ENCODE peak calls at places on chromosome 14, in seven cellular contexts. One of them, this sample, is unnamed.

GRCh38 chr14:29243355-29243754 is 476.8 kb downstream of the FOXG1 start:
- DNase-seq in GM06990: no peak
- DNase-seq in mesothelial cell of epicardium: no peak
- DNase-seq in cardiac fibroblast: peak
- DNase-seq in MCF 10A: peak
- DNase-seq in BJ: no peak
- DNase-seq in activated B cell treated with CpG ODN at 0.5 μM for 24 hours: no peak
- DNase-seq in this sample: no peak

GRCh38 chr14:64176330-64176729 is 117.8 kb downstream of the ESR2 start:
- DNase-seq in GM06990: no peak
- DNase-seq in mesothelial cell of epicardium: no peak
- DNase-seq in cardiac fibroblast: no peak
- DNase-seq in MCF 10A: no peak
- DNase-seq in BJ: no peak
- DNase-seq in activated B cell treated with CpG ODN at 0.5 μM for 24 hours: no peak
- DNase-seq in this sample: no peak

GRCh38 chr14:100546051-100546443 is 41.2 kb downstream of the BEGAIN start:
- DNase-seq in GM06990: no peak
- DNase-seq in mesothelial cell of epicardium: no peak
- DNase-seq in cardiac fibroblast: no peak
- DNase-seq in MCF 10A: no peak
- DNase-seq in BJ: no peak
- DNase-seq in activated B cell treated with CpG ODN at 0.5 μM for 24 hours: no peak
- DNase-seq in this sample: peak

GRCh38 chr14:32381869-32382268 is 52.8 kb downstream of the AKAP6 start:
- DNase-seq in GM06990: no peak
- DNase-seq in mesothelial cell of epicardium: no peak
- DNase-seq in cardiac fibroblast: no peak
- DNase-seq in MCF 10A: no peak
- DNase-seq in BJ: no peak
- DNase-seq in activated B cell treated with CpG ODN at 0.5 μM for 24 hours: no peak
- DNase-seq in this sample: no peak

GRCh38 chr14:99829450-99829849 is 36.2 kb downstream of the EML1 start:
- DNase-seq in GM06990: no peak
- DNase-seq in mesothelial cell of epicardium: no peak
- DNase-seq in cardiac fibroblast: no peak
- DNase-seq in MCF 10A: no peak
- DNase-seq in BJ: no peak
- DNase-seq in activated B cell treated with CpG ODN at 0.5 μM for 24 hours: no peak
- DNase-seq in this sample: no peak

GRCh38 chr14:97571861-97572555 is 774.8 kb downstream of the VRK1 start:
- DNase-seq in GM06990: no peak
- DNase-seq in mesothelial cell of epicardium: no peak
- DNase-seq in cardiac fibroblast: no peak
- DNase-seq in MCF 10A: no peak
- DNase-seq in BJ: no peak
- DNase-seq in activated B cell treated with CpG ODN at 0.5 μM for 24 hours: no peak
- DNase-seq in this sample: no peak

GRCh38 chr14:53696217-53696965 is 260.2 kb downstream of the BMP4 start:
- DNase-seq in GM06990: no peak
- DNase-seq in mesothelial cell of epicardium: no peak
- DNase-seq in cardiac fibroblast: peak
- DNase-seq in MCF 10A: peak
- DNase-seq in BJ: no peak
- DNase-seq in activated B cell treated with CpG ODN at 0.5 μM for 24 hours: no peak
- DNase-seq in this sample: no peak

GRCh38 chr14:100769035-100769939 is 42.6 kb downstream of the DLK1 start:
- DNase-seq in GM06990: no peak
- DNase-seq in mesothelial cell of epicardium: no peak
- DNase-seq in cardiac fibroblast: no peak
- DNase-seq in MCF 10A: no peak
- DNase-seq in BJ: no peak
- DNase-seq in activated B cell treated with CpG ODN at 0.5 μM for 24 hours: no peak
- DNase-seq in this sample: no peak

GRCh38 chr14:74592476-74593191 is 19.4 kb downstream of the LTBP2 start:
- DNase-seq in GM06990: no peak
- DNase-seq in mesothelial cell of epicardium: no peak
- DNase-seq in cardiac fibroblast: no peak
- DNase-seq in MCF 10A: no peak
- DNase-seq in BJ: no peak
- DNase-seq in activated B cell treated with CpG ODN at 0.5 μM for 24 hours: peak
- DNase-seq in this sample: peak

GRCh38 chr14:65487783-65488578 is 75.5 kb downstream of the FUT8 start:
- DNase-seq in GM06990: peak
- DNase-seq in mesothelial cell of epicardium: no peak
- DNase-seq in cardiac fibroblast: no peak
- DNase-seq in MCF 10A: no peak
- DNase-seq in BJ: no peak
- DNase-seq in activated B cell treated with CpG ODN at 0.5 μM for 24 hours: no peak
- DNase-seq in this sample: no peak

GRCh38 chr14:67510836-67511235 is 22.3 kb upstream of the PLEKHH1 start:
- DNase-seq in GM06990: no peak
- DNase-seq in mesothelial cell of epicardium: no peak
- DNase-seq in cardiac fibroblast: no peak
- DNase-seq in MCF 10A: no peak
- DNase-seq in BJ: no peak
- DNase-seq in activated B cell treated with CpG ODN at 0.5 μM for 24 hours: no peak
- DNase-seq in this sample: no peak

GRCh38 chr14:104800600-104801283 is at the start of gene ZBTB42:
- DNase-seq in GM06990: peak
- DNase-seq in mesothelial cell of epicardium: peak
- DNase-seq in cardiac fibroblast: peak
- DNase-seq in MCF 10A: peak
- DNase-seq in BJ: no peak
- DNase-seq in activated B cell treated with CpG ODN at 0.5 μM for 24 hours: no peak
- DNase-seq in this sample: peak

GRCh38 chr14:39393289-39393688 is 38.9 kb downstream of the FBXO33 start:
- DNase-seq in GM06990: no peak
- DNase-seq in mesothelial cell of epicardium: no peak
- DNase-seq in cardiac fibroblast: no peak
- DNase-seq in MCF 10A: no peak
- DNase-seq in BJ: no peak
- DNase-seq in activated B cell treated with CpG ODN at 0.5 μM for 24 hours: no peak
- DNase-seq in this sample: no peak

GRCh38 chr14:57943541-57943940 is 77.6 kb upstream of the SLC35F4 start:
- DNase-seq in GM06990: no peak
- DNase-seq in mesothelial cell of epicardium: no peak
- DNase-seq in cardiac fibroblast: no peak
- DNase-seq in MCF 10A: no peak
- DNase-seq in BJ: no peak
- DNase-seq in activated B cell treated with CpG ODN at 0.5 μM for 24 hours: no peak
- DNase-seq in this sample: no peak

GRCh38 chr14:72104011-72104613 is 171.9 kb downstream of the RGS6 start:
- DNase-seq in GM06990: peak
- DNase-seq in mesothelial cell of epicardium: no peak
- DNase-seq in cardiac fibroblast: no peak
- DNase-seq in MCF 10A: peak
- DNase-seq in BJ: no peak
- DNase-seq in activated B cell treated with CpG ODN at 0.5 μM for 24 hours: no peak
- DNase-seq in this sample: peak

GRCh38 chr14:51996148-51996746 is 6.9 kb downstream of the RTRAF start:
- DNase-seq in GM06990: no peak
- DNase-seq in mesothelial cell of epicardium: no peak
- DNase-seq in cardiac fibroblast: peak
- DNase-seq in MCF 10A: peak
- DNase-seq in BJ: no peak
- DNase-seq in activated B cell treated with CpG ODN at 0.5 μM for 24 hours: no peak
- DNase-seq in this sample: no peak

GRCh38 chr14:37048666-37049071 is 123.7 kb downstream of the SLC25A21 start:
- DNase-seq in GM06990: no peak
- DNase-seq in mesothelial cell of epicardium: no peak
- DNase-seq in cardiac fibroblast: peak
- DNase-seq in MCF 10A: peak
- DNase-seq in BJ: no peak
- DNase-seq in activated B cell treated with CpG ODN at 0.5 μM for 24 hours: no peak
- DNase-seq in this sample: no peak

GRCh38 chr14:69138189-69138535 is 14.8 kb downstream of the DCAF5 start:
- DNase-seq in GM06990: no peak
- DNase-seq in mesothelial cell of epicardium: no peak
- DNase-seq in cardiac fibroblast: peak
- DNase-seq in MCF 10A: peak
- DNase-seq in BJ: no peak
- DNase-seq in activated B cell treated with CpG ODN at 0.5 μM for 24 hours: no peak
- DNase-seq in this sample: no peak

GRCh38 chr14:38252066-38252710 is 3.7 kb downstream of the CLEC14A start:
- DNase-seq in GM06990: no peak
- DNase-seq in mesothelial cell of epicardium: no peak
- DNase-seq in cardiac fibroblast: peak
- DNase-seq in MCF 10A: peak
- DNase-seq in BJ: no peak
- DNase-seq in activated B cell treated with CpG ODN at 0.5 μM for 24 hours: no peak
- DNase-seq in this sample: no peak

GRCh38 chr14:75283884-75284563 is 5.4 kb downstream of the FOS start:
- DNase-seq in GM06990: no peak
- DNase-seq in mesothelial cell of epicardium: no peak
- DNase-seq in cardiac fibroblast: peak
- DNase-seq in MCF 10A: no peak
- DNase-seq in BJ: no peak
- DNase-seq in activated B cell treated with CpG ODN at 0.5 μM for 24 hours: no peak
- DNase-seq in this sample: no peak

GRCh38 chr14:59869381-59870255 is 958 bp downstream of the RTN1 start:
- DNase-seq in GM06990: peak
- DNase-seq in mesothelial cell of epicardium: no peak
- DNase-seq in cardiac fibroblast: no peak
- DNase-seq in MCF 10A: no peak
- DNase-seq in BJ: no peak
- DNase-seq in activated B cell treated with CpG ODN at 0.5 μM for 24 hours: no peak
- DNase-seq in this sample: no peak

GRCh38 chr14:96039633-96040311 is 610 bp downstream of the C14orf132 start:
- DNase-seq in GM06990: no peak
- DNase-seq in mesothelial cell of epicardium: no peak
- DNase-seq in cardiac fibroblast: no peak
- DNase-seq in MCF 10A: no peak
- DNase-seq in BJ: no peak
- DNase-seq in activated B cell treated with CpG ODN at 0.5 μM for 24 hours: no peak
- DNase-seq in this sample: peak

GRCh38 chr14:62934439-62934838 is 110.8 kb downstream of the KCNH5 start:
- DNase-seq in GM06990: no peak
- DNase-seq in mesothelial cell of epicardium: no peak
- DNase-seq in cardiac fibroblast: no peak
- DNase-seq in MCF 10A: no peak
- DNase-seq in BJ: no peak
- DNase-seq in activated B cell treated with CpG ODN at 0.5 μM for 24 hours: no peak
- DNase-seq in this sample: no peak

GRCh38 chr14:100835278-100836052 is 9.5 kb downstream of the MEG3 start:
- DNase-seq in GM06990: no peak
- DNase-seq in mesothelial cell of epicardium: no peak
- DNase-seq in cardiac fibroblast: no peak
- DNase-seq in MCF 10A: no peak
- DNase-seq in BJ: no peak
- DNase-seq in activated B cell treated with CpG ODN at 0.5 μM for 24 hours: no peak
- DNase-seq in this sample: no peak

GRCh38 chr14:46322076-46322475 is 329.5 kb downstream of the RPL10L start:
- DNase-seq in GM06990: no peak
- DNase-seq in mesothelial cell of epicardium: no peak
- DNase-seq in cardiac fibroblast: no peak
- DNase-seq in MCF 10A: no peak
- DNase-seq in BJ: no peak
- DNase-seq in activated B cell treated with CpG ODN at 0.5 μM for 24 hours: no peak
- DNase-seq in this sample: no peak

DNA sequence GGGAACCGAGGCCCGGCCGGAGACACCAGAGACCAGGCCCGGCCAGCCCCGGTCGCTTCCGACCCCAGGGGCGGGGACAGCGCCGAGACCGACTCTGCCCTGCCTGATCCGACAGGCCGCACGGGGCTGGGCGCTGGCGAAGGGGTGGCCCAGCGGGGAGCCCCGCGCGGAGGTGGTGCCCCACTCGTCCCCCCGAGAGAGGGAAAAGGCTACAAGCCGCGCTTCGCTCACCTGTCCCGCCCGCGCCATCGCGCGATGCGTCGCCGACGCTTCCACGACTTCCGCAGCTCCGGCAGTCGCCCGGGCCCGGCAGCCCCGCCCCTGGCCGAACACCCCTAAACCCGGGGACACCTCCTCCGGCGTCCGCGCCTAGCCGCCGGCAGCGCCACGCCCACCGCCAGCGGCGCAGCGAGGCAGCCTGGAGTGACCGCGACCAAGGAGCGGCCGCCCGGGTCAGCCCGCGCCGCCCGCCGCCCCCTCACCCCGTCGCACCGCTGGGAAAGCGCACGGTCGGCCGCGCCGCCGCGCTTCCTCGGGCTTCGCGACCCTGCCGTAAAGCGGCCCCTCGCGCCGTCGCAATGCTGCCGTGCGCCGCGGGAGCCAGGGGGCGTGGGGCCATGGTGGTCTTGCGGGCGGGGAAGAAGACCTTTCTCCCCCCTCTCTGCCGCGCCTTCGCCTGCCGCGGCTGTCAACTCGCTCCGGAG is at the start of the genes BAG5 and COA8:
- DNase-seq in GM06990: peak
- DNase-seq in mesothelial cell of epicardium: peak
- DNase-seq in cardiac fibroblast: peak
- DNase-seq in MCF 10A: peak
- DNase-seq in BJ: no peak
- DNase-seq in activated B cell treated with CpG ODN at 0.5 μM for 24 hours: peak
- DNase-seq in this sample: peak
- TF ChIP-seq CTCF in GM06990: no peak
- TF ChIP-seq CTCF in mesothelial cell of epicardium: no peak
- TF ChIP-seq CTCF in cardiac fibroblast: no peak
- TF ChIP-seq CTCF in MCF 10A: no peak
- TF ChIP-seq CTCF in BJ: no peak
- TF ChIP-seq CTCF in activated B cell treated with CpG ODN at 0.5 μM for 24 hours: no peak
- TF ChIP-seq CTCF in this sample: no peak

GRCh38 chr14:80784824-80785223 is 156.7 kb downstream of the CEP128 start:
- DNase-seq in GM06990: no peak
- DNase-seq in mesothelial cell of epicardium: no peak
- DNase-seq in cardiac fibroblast: peak
- DNase-seq in MCF 10A: no peak
- DNase-seq in BJ: peak
- DNase-seq in activated B cell treated with CpG ODN at 0.5 μM for 24 hours: no peak
- DNase-seq in this sample: no peak
- TF ChIP-seq CTCF in GM06990: no peak
- TF ChIP-seq CTCF in mesothelial cell of epicardium: no peak
- TF ChIP-seq CTCF in cardiac fibroblast: no peak
- TF ChIP-seq CTCF in MCF 10A: no peak
- TF ChIP-seq CTCF in BJ: peak
- TF ChIP-seq CTCF in activated B cell treated with CpG ODN at 0.5 μM for 24 hours: no peak
- TF ChIP-seq CTCF in this sample: no peak

DNA sequence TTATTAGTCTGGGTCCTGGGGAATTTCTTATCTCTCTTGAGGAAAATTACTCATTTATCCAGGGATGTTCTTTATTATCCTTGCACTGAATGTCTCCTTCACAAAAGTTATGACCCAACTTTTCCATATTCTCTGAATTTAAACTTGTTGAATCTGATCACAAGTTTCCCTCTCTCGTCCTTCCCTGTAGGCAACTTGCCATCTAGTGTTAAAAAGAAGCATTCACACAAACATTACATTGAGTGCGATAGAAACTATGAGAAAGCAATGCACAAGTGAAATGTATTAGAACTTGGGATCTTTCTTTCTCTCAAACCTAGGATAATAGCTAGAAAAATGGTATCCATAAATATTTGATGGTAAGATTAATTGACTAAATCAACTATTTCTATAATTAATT is 608.4 kb downstream of the FSCB start:
- DNase-seq in GM06990: no peak
- DNase-seq in mesothelial cell of epicardium: no peak
- DNase-seq in cardiac fibroblast: no peak
- DNase-seq in MCF 10A: peak
- DNase-seq in BJ: no peak
- DNase-seq in activated B cell treated with CpG ODN at 0.5 μM for 24 hours: no peak
- DNase-seq in this sample: no peak
- TF ChIP-seq CTCF in GM06990: no peak
- TF ChIP-seq CTCF in mesothelial cell of epicardium: no peak
- TF ChIP-seq CTCF in cardiac fibroblast: no peak
- TF ChIP-seq CTCF in MCF 10A: no peak
- TF ChIP-seq CTCF in BJ: no peak
- TF ChIP-seq CTCF in activated B cell treated with CpG ODN at 0.5 μM for 24 hours: no peak
- TF ChIP-seq CTCF in this sample: no peak

GRCh38 chr14:26427059-26427458 is 170.8 kb downstream of the NOVA1 start:
- DNase-seq in GM06990: no peak
- DNase-seq in mesothelial cell of epicardium: no peak
- DNase-seq in cardiac fibroblast: peak
- DNase-seq in MCF 10A: peak
- DNase-seq in BJ: no peak
- DNase-seq in activated B cell treated with CpG ODN at 0.5 μM for 24 hours: no peak
- DNase-seq in this sample: no peak
- TF ChIP-seq CTCF in GM06990: no peak
- TF ChIP-seq CTCF in mesothelial cell of epicardium: no peak
- TF ChIP-seq CTCF in cardiac fibroblast: no peak
- TF ChIP-seq CTCF in MCF 10A: no peak
- TF ChIP-seq CTCF in BJ: no peak
- TF ChIP-seq CTCF in activated B cell treated with CpG ODN at 0.5 μM for 24 hours: no peak
- TF ChIP-seq CTCF in this sample: no peak